ENCODE peak calls at places on chromosomes 6 and 20, in nine cellular contexts. W is HCT116; Y is cardiac muscle cell; U is ovary; Z is heart right ventricle; G is nephron progenitor cell; M is A549; V is Calu3; D is CD8-positive, alpha-beta T cell. Q is an unnamed sample.

GRCh38 chr6:44037847-44038542 is 89.3 kb downstream of the MRPL14 start:
- DNase-seq in W (no peak), Y (no peak), U (no peak), Z (no peak), G (no peak), M (no peak), V (no peak), D (no peak), Q (no peak)

GRCh38 chr6:157669747-157670216 is 153.3 kb upstream of the SNX9 start:
- DNase-seq in W (no peak), Y (peak), U (peak), Z (peak), G (peak), M (peak), V (peak), D (no peak), Q (peak)

GRCh38 chr6:87716928-87717655 is 15.1 kb upstream of the AKIRIN2 start:
- DNase-seq in W (no peak), Y (no peak), U (no peak), Z (peak), G (no peak), M (no peak), V (no peak), D (no peak), Q (no peak)

GRCh38 chr6:47169785-47170685 is 127.9 kb upstream of the ADGRF1 start:
- DNase-seq in W (no peak), Y (no peak), U (no peak), Z (no peak), G (no peak), M (peak), V (no peak), D (no peak), Q (no peak)

GRCh38 chr20:25054995-25055629 is 2.8 kb downstream of the ACSS1 start:
- DNase-seq in W (no peak), Y (no peak), U (peak), Z (no peak), G (no peak), M (no peak), V (no peak), D (no peak), Q (no peak)

GRCh38 chr6:110549277-110549676 is 72.9 kb upstream of the SLC22A16 start:
- DNase-seq in W (no peak), Y (no peak), U (no peak), Z (no peak), G (no peak), M (no peak), V (no peak), D (no peak), Q (no peak)

GRCh38 chr6:134527108-134527787 is 209.3 kb upstream of the SGK1 start:
- DNase-seq in W (no peak), Y (no peak), U (no peak), Z (no peak), G (no peak), M (no peak), V (no peak), D (no peak), Q (no peak)

GRCh38 chr6:38671885-38672467 is 31.0 kb downstream of the GLO1 start:
- DNase-seq in W (peak), Y (peak), U (no peak), Z (peak), G (peak), M (peak), V (peak), D (peak), Q (peak)

GRCh38 chr6:86516087-86516486 is 421.2 kb upstream of the HTR1E start:
- DNase-seq in W (no peak), Y (no peak), U (no peak), Z (no peak), G (no peak), M (no peak), V (no peak), D (no peak), Q (no peak)

GRCh38 chr6:47161176-47161687 is 119.1 kb upstream of the ADGRF1 start:
- DNase-seq in W (peak), Y (no peak), U (no peak), Z (no peak), G (no peak), M (peak), V (peak), D (no peak), Q (no peak)

GRCh38 chr20:31833130-31833930 is 12.1 kb downstream of the FOXS1 start:
- DNase-seq in W (peak), Y (peak), U (peak), Z (peak), G (peak), M (peak), V (peak), D (peak), Q (peak)

GRCh38 chr6:44377484-44377883 is 10.0 kb upstream of the CDC5L start:
- DNase-seq in W (no peak), Y (no peak), U (no peak), Z (no peak), G (no peak), M (no peak), V (no peak), D (no peak), Q (no peak)

GRCh38 chr6:90413867-90414266 is 117.2 kb upstream of the BACH2 start:
- DNase-seq in W (no peak), Y (peak), U (peak), Z (peak), G (peak), M (no peak), V (no peak), D (peak), Q (peak)

GRCh38 chr6:74976026-74976425 is 229.8 kb downstream of the COL12A1 start:
- DNase-seq in W (no peak), Y (no peak), U (no peak), Z (no peak), G (no peak), M (no peak), V (no peak), D (no peak), Q (no peak)

GRCh38 chr20:23366384-23366783 is 4.4 kb downstream of the GZF1 start:
- DNase-seq in W (no peak), Y (no peak), U (no peak), Z (no peak), G (no peak), M (no peak), V (no peak), D (no peak), Q (no peak)

GRCh38 chr6:41352907-41353306 is 17.5 kb downstream of the NCR2 start:
- DNase-seq in W (no peak), Y (no peak), U (no peak), Z (no peak), G (no peak), M (no peak), V (no peak), D (no peak), Q (no peak)

GRCh38 chr6:33492093-33492492 is 37.7 kb downstream of the ZBTB9 start:
- DNase-seq in W (no peak), Y (no peak), U (no peak), Z (no peak), G (no peak), M (no peak), V (no peak), D (no peak), Q (no peak)

GRCh38 chr20:58127731-58128130 is 100.7 kb downstream of the ANKRD60 start:
- DNase-seq in W (peak), Y (no peak), U (no peak), Z (no peak), G (no peak), M (no peak), V (peak), D (no peak), Q (no peak)

GRCh38 chr6:9851541-9852380 is 563.1 kb downstream of the TFAP2A start:
- DNase-seq in W (peak), Y (no peak), U (no peak), Z (no peak), G (no peak), M (peak), V (peak), D (no peak), Q (no peak)
- TF ChIP-seq CTCF in W (peak), Y (no peak), U (no peak), Z (no peak), G (no peak), M (no peak), V (no peak), D (no peak), Q (no peak)

DNA sequence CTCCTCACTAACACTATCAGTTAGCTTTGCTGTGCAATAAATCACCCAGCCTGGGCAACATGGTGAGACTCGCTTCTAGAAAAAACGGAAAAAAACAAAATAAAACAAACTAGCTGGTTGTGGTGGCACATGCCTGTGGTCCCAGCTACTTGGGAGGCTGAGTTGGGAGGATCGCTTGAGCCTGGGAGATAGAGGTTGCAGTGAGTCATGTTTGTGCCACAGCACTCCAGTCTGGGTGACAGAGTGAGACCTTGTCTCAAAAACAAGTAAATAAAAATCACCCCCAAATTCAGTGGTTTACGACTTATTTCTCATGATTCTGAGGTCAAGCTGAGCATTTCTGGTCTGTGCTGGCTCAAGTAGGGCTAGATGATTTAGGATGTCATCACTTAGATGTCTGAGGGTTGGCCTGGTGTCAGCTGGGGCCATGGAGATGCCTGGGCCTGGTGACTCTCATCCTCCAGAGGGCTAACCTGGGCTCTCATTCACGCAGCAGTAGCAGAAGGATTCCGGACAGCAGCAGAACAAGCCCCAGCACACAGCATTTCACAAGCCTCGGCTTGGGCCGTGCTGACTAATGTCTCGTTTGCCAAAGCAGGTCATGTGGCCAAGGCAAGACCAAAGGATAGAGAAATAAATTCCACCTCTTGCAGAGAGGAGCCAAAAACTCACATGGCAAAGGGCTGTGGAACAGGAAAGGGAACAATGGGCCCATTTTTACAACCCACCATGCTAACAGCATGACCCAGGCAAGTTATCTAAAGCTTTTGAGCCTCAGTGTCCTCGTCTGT is 32.5 kb downstream of the MGME1 start:
- DNase-seq in W (no peak), Y (no peak), U (peak), Z (peak), G (no peak), M (peak), V (peak), D (no peak), Q (no peak)
- TF ChIP-seq CTCF in W (no peak), Y (peak), U (no peak), Z (no peak), G (no peak), M (no peak), V (no peak), D (no peak), Q (no peak)

DNA sequence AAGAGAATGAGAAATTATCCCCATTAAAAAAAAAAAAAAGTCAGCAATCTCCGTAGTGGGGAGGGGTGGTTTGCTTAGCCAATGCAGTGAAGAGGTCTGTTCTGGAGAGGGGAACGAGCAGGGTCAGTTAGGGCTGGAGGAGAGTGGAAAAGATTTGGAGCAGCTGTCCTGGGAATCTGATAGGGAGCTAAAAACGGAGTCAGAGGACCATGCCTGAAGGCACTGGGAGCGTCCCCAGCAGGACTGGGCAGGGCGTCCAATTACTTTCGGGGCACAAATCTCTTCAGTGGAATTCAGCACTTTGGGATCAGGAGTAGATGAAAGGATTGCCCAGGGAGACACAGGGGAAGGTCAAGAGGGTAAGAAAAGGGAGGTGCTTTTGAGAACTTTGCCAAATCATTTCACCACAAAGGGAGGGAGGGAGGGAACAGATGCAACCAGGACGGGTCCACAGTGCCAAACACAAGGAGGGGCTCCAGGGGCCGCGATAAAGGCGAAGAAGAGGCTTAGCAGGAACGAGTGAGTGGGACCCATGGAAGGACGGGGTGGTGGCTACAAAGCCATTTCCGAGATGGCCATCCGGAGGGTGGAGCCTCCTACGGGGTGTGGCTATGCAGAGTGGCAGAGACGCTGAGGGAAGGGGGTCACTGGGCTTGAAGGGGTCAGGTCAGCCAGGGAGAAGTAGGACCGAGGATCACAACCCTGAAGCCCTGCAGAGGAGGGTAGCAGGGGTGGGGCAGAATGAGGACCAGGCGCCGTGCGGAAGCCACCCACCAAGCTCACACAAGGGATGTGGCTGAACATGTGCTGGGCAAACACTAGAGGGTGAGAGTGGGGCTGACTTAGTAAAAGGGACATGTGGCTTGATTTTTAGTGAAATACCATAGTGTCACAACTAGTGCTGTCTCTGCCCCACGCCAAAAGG is 180.1 kb upstream of the RREB1 start:
- DNase-seq in W (no peak), Y (peak), U (peak), Z (peak), G (peak), M (no peak), V (no peak), D (no peak), Q (no peak)
- TF ChIP-seq CTCF in W (peak), Y (no peak), U (no peak), Z (no peak), G (no peak), M (no peak), V (no peak), D (no peak), Q (no peak)

GRCh38 chr20:50242863-50243609 is 52.4 kb downstream of the CEBPB start:
- DNase-seq in W (peak), Y (no peak), U (no peak), Z (no peak), G (no peak), M (no peak), V (peak), D (no peak), Q (peak)

GRCh38 chr20:50246367-50247195 is 56.0 kb downstream of the CEBPB start:
- DNase-seq in W (no peak), Y (no peak), U (no peak), Z (no peak), G (no peak), M (no peak), V (peak), D (no peak), Q (no peak)

GRCh38 chr20:50243610-50244351 is 53.2 kb downstream of the CEBPB start:
- DNase-seq in W (no peak), Y (no peak), U (no peak), Z (no peak), G (no peak), M (no peak), V (no peak), D (no peak), Q (no peak)

GRCh38 chr20:50245561-50246366 is 55.1 kb downstream of the CEBPB start:
- DNase-seq in W (peak), Y (no peak), U (no peak), Z (no peak), G (no peak), M (no peak), V (peak), D (no peak), Q (no peak)

DNA sequence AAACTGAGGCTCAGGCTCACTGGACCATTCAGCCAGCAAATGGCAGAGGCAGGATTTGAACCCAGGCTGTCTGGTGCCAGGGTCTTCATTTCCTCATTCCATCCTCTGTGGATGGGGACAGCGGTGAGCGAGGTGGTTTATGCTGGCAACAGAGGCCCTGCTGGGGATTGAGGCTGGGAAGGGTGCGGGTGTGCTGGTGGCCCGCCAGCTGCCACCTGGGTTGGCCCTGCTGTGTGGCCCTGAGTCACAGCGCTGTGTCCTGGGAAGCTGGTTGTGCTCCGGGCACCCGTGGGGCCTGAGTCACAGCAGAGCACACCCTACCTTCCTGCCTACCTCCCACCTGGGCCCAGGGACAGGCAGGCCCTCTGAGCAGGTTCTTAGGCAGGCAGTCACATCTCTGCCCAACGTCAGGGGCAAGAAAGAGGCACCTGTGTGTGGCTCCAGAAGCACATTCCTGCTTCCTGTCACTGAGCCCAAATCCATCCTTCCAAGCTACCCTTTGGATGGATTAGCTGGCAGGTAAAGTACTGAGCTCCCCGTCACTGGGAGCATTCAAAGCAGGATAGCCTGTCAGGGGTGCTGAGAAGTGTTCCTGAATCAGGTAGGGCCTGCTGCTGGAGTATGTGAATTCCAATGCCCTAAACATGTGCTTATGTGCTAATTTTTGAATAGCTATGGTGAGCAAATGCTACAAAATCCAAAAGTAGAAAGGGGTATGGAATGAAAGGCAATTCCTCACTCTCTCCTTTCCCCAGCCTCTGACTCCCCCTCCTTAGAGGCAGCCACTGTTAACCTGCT is 53.9 kb downstream of the CEBPB start:
- DNase-seq in W (peak), Y (no peak), U (no peak), Z (no peak), G (no peak), M (no peak), V (peak), D (no peak), Q (no peak)
- TF ChIP-seq CTCF in W (no peak), Y (no peak), U (no peak), Z (no peak), G (no peak), M (no peak), V (no peak), D (no peak), Q (no peak)

DNA sequence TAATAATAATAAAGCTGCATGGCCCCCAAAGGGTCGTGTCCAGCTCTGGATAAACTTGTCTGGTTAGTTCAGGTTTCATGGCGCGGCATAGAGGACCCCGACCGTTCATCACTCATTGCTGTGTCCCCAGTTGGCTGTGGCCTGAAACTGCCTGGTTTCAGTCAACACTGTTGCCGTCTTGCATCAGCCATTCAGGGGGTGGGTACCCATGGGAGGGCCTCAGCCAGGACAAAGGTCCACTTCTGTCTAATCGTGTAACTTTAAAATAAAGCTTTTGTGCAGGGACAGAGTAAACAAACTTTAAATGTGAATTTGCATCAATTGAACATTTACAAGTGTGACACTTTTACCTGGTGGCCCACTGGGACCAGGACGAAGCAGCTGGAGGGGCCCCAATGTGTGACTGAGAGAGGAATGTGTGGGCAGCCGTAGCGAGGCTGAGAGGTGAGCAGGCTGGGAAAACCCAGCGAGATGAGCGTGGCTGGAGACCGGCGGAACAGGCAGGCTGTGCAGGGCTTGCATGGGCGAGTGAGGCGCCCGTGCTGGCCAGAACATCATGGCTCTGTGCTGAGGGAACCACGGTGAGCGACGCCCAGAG is 22.3 kb upstream of the UNC93A start:
- DNase-seq in W (no peak), Y (no peak), U (no peak), Z (no peak), G (no peak), M (no peak), V (peak), D (no peak), Q (no peak)
- TF ChIP-seq CTCF in W (no peak), Y (no peak), U (no peak), Z (no peak), G (no peak), M (no peak), V (no peak), D (no peak), Q (no peak)

DNA sequence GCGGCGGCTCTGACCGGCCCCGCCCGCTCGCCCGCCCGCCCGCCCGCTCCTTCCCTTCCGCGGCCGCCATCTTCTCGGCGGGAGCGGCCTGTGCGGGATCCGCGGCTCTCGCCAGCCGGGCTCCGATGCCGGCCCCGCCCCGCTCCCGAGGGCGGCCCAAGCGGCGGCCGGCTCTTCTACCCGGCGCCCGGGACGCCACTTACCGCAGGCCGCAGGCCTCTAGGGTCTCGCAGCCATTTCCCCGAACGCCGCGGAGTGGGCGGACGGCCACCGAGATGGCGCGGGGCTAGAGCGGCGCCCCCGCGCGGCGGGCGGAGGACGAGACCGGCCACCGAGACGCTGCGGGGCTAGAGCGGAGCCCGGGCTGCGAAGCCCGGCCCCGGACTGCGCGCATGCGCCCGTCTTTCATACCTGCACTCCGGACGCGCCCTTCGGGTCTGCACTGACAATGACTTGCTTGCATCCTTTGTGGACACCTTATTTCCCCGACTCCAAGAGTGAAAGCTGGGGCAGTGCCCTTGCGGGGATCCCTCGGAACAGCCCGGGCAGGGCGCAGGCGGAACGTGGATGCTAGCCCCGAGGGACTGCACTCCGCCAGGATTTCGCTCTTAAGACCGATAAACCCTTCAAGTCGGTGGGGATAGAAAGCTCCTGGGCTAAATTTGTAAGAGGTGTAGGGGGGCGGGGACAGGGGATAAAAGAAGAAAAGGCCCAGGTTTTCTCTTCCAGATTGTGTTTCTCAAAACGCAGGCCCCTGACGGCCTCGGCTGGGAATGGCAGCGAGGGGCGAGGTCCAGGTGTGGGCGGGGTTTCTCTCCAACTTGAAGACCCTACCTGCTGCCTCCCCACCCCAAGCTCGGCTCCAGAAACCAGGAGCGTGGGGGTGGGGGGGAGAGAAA is at the start of gene DIDO1:
- DNase-seq in W (peak), Y (peak), U (peak), Z (peak), G (peak), M (peak), V (peak), D (peak), Q (peak)
- TF ChIP-seq CTCF in W (peak), Y (peak), U (peak), Z (peak), G (peak), M (peak), V (peak), D (peak), Q (peak)

Q was measured in neural crest cell.